ENCODE peak calls at places on chromosomes 5 and 9, in ten cellular contexts. U is heart right ventricle, B is SK-N-SH, R is K562, N is left ventricle myocardium inferior, D is astrocyte, H is AG04450, G is B cell, Q is GM20000, I is psoas muscle. O is an unnamed sample.

GRCh38 chr9:79572891-79573696 is 1.3 kb downstream of the TLE4 start:
- DNase-seq in H (no peak), G (peak; percentile 77), D (no peak), B (peak; percentile 62), N (peak; percentile 59), I (peak; percentile 45), Q (peak; percentile 67), R (peak; percentile 24), U (peak; percentile 47), O (peak; percentile 66)

GRCh38 chr5:149018909-149019443 is 43.9 kb downstream of the SH3TC2 start:
- DNase-seq in R (no peak), I (no peak), H (no peak), B (no peak), D (no peak), U (no peak), G (no peak), Q (no peak), N (no peak), O (no peak)

GRCh38 chr5:44697025-44697424 is 111.7 kb upstream of the MRPS30 start:
- DNase-seq in R (no peak), U (no peak), D (no peak), H (no peak), B (no peak), G (no peak), I (no peak), N (no peak), Q (no peak), O (no peak)

GRCh38 chr9:128764361-128764760 is 7.4 kb downstream of the ZER1 start:
- DNase-seq in D (no peak), I (no peak), Q (no peak), N (no peak), R (no peak), G (no peak), U (no peak), H (no peak), B (no peak), O (no peak)

GRCh38 chr5:42621242-42621641 is 135.4 kb upstream of the CCDC152 start:
- DNase-seq in N (no peak), Q (no peak), B (no peak), H (no peak), G (peak; percentile 49), D (no peak), U (no peak), I (no peak), R (no peak), O (no peak)

GRCh38 chr5:142900926-142901325 is 130.7 kb downstream of the ARHGAP26 start:
- DNase-seq in H (peak; percentile 92), I (no peak), Q (no peak), B (no peak), U (no peak), D (peak; percentile 95), R (no peak), G (no peak), N (no peak), O (no peak)

GRCh38 chr9:125752070-125752628 is 5.0 kb downstream of the PBX3 start:
- DNase-seq in G (no peak), Q (no peak), U (no peak), D (no peak), N (no peak), I (no peak), R (no peak), H (no peak), B (no peak), O (no peak)

GRCh38 chr9:88420227-88420626 is 32.0 kb downstream of the SPIN1 start:
- DNase-seq in D (no peak), H (no peak), B (no peak), Q (no peak), U (no peak), G (no peak), N (no peak), R (no peak), I (no peak), O (no peak)

GRCh38 chr5:157890825-157891587 is 32.1 kb upstream of the CLINT1 start:
- DNase-seq in D (no peak), Q (no peak), B (no peak), H (no peak), I (no peak), N (no peak), G (no peak), U (no peak), R (no peak), O (no peak)

GRCh38 chr5:129384736-129385135 is 75.4 kb upstream of the ADAMTS19 start:
- DNase-seq in G (no peak), N (no peak), B (no peak), U (no peak), D (peak; percentile 19), H (no peak), I (no peak), R (no peak), Q (no peak), O (no peak)

GRCh38 chr9:101536351-101536750 is 2.7 kb downstream of the RNF20 start:
- DNase-seq in N (no peak), H (no peak), G (no peak), R (no peak), Q (no peak), U (no peak), B (no peak), D (no peak), I (no peak), O (no peak)

GRCh38 chr5:392431-392988 is 50.5 kb upstream of the EXOC3 start:
- DNase-seq in H (no peak), B (no peak), Q (peak; percentile 90), N (no peak), R (peak; percentile 8), G (no peak), D (peak; percentile 31), I (no peak), U (no peak), O (peak; percentile 95)

GRCh38 chr5:36357391-36357790 is 55.7 kb upstream of the RANBP3L start:
- DNase-seq in R (no peak), G (no peak), H (peak; percentile 47), U (no peak), B (no peak), D (peak; percentile 95), I (no peak), N (no peak), Q (no peak), O (no peak)

GRCh38 chr9:70470050-70471015 is 55.9 kb upstream of the KLF9 start:
- DNase-seq in U (peak; percentile 78), Q (no peak), H (no peak), B (no peak), I (no peak), G (no peak), R (no peak), N (peak; percentile 61), D (no peak), O (no peak)

DNA sequence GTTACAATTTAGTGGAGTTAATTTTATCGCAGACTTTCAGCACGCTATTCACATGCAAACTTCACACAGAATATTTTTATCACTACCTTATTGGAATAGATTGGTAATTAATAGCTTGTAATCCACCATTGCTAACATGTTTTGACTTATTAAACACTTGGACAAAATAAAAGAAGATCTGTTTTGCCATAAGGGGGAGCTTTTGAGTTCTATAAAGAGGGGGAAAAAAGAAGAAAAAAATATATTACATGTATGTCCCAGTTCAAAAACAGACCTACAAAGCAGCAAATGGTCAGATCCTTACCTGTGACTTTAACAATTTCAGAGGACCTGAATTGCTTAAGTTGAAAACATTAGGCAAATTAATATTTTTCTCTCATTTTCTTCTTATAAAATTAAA is 1.2 kb upstream of the PAPPA start:
- DNase-seq in D (no peak), H (no peak), N (no peak), G (no peak), Q (no peak), B (peak; percentile 29), I (no peak), U (no peak), R (no peak), O (no peak)
- TF ChIP-seq CTCF in D (peak; percentile 31), H (peak; percentile 48), N (peak; percentile 48), G (no peak), Q (no peak), B (peak; percentile 69), I (peak; percentile 27), U (peak; percentile 50), R (peak; percentile 57), O (peak; percentile 25)

GRCh38 chr5:92222449-92222848 is 839.3 kb upstream of the ARRDC3 start:
- DNase-seq in H (no peak), U (no peak), N (no peak), B (no peak), D (no peak), G (no peak), R (no peak), I (no peak), Q (no peak), O (no peak)
- TF ChIP-seq CTCF in H (peak; percentile 31), U (peak; percentile 12), N (peak; percentile 23), B (no peak), D (no peak), G (no peak), R (no peak), I (no peak), Q (no peak), O (no peak)

GRCh38 chr9:108866001-108866420 is 3.9 kb downstream of the ACTL7A start:
- DNase-seq in R (no peak), Q (no peak), B (no peak), I (no peak), N (no peak), H (no peak), D (no peak), U (no peak), G (no peak), O (no peak)

GRCh38 chr9:108865037-108865436 is 3.0 kb downstream of the ACTL7A start:
- DNase-seq in N (no peak), U (no peak), B (no peak), G (no peak), I (no peak), D (no peak), Q (no peak), H (no peak), R (no peak), O (no peak)

GRCh38 chr9:108861464-108861863 is 602 bp upstream of the ACTL7A start:
- DNase-seq in B (no peak), R (no peak), D (no peak), Q (no peak), U (no peak), N (no peak), H (no peak), I (no peak), G (no peak), O (no peak)

GRCh38 chr9:108861997-108862396 is at the start of gene ACTL7A:
- DNase-seq in N (no peak), U (no peak), D (no peak), Q (no peak), H (no peak), R (no peak), B (no peak), G (no peak), I (no peak), O (no peak)

DNA sequence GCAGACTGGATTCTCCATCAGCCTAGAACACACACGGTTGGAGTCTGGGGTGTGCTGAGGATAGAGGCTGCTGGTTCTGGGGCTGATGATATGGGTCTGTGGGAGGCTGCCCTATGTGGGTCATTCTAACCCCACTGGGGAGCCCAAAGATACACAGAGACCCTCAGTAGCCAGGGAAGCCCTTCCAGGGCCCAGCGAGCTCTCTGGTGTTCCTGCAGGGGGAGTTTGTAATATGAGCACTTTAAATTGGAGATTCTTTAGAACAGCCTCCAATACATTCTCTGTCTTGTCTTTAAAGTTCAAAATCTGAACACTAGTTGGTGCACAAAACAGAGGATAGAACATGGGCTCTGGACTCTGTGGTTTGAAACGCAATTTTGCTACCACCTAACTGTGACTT is 2.4 kb downstream of the ACTL7A start:
- DNase-seq in N (no peak), G (no peak), B (no peak), U (no peak), Q (no peak), D (no peak), I (no peak), R (no peak), H (no peak), O (no peak)
- TF ChIP-seq CTCF in N (no peak), G (no peak), B (no peak), U (no peak), Q (no peak), D (no peak), I (no peak), R (peak; percentile 14), H (peak; percentile 10), O (no peak)

GRCh38 chr5:80487829-80488708 is at the start of gene FAM151B:
- DNase-seq in I (peak; percentile 81), H (peak; percentile 55), U (peak; percentile 72), G (peak; percentile 69), N (peak; percentile 80), B (peak; percentile 95), R (no peak), Q (peak; percentile 74), D (peak; percentile 86), O (peak; percentile 79)
- TF ChIP-seq CTCF in I (peak; percentile 6), H (peak; percentile 32), U (peak; percentile 47), G (no peak), N (peak; percentile 26), B (peak; percentile 40), R (no peak), Q (no peak), D (no peak), O (peak; percentile 13)